ENCODE peak calls at places on chromosomes 1 and 21, in five cellular contexts. R, E, Y, M and I are unnamed samples.

GRCh38 chr1:238690415-238690814 is 696.0 kb upstream of the CHRM3 start:
- DNase-seq in R (no peak), E (no peak), Y (no peak), M (no peak), I (peak)

GRCh38 chr21:43913928-43914327 is 48.9 kb downstream of the AGPAT3 start:
- DNase-seq in R (no peak), E (no peak), Y (no peak), M (peak), I (no peak)

GRCh38 chr1:203326830-203327683 is 21.7 kb downstream of the BTG2 start:
- DNase-seq in R (peak), E (peak), Y (peak), M (peak), I (peak)

GRCh38 chr1:225933072-225933471 is 7.9 kb downstream of the LEFTY2 start:
- DNase-seq in R (no peak), E (no peak), Y (no peak), M (no peak), I (peak)

GRCh38 chr1:44019398-44020044 is 11.7 kb downstream of the SLC6A9 start:
- DNase-seq in R (no peak), E (no peak), Y (no peak), M (no peak), I (no peak)

GRCh38 chr1:8109226-8109625 is 83.1 kb upstream of the ERRFI1 start:
- DNase-seq in R (no peak), E (no peak), Y (no peak), M (no peak), I (no peak)

GRCh38 chr1:27526569-27527222 is 36.7 kb upstream of the WASF2 start:
- DNase-seq in R (no peak), E (no peak), Y (no peak), M (peak), I (no peak)

GRCh38 chr21:29704719-29705118 is 235.1 kb downstream of the GRIK1 start:
- DNase-seq in R (no peak), E (no peak), Y (no peak), M (no peak), I (no peak)

GRCh38 chr1:6911974-6912373 is 126.7 kb downstream of the CAMTA1 start:
- DNase-seq in R (no peak), E (no peak), Y (no peak), M (no peak), I (no peak)

GRCh38 chr1:202968895-202969295 is 1.8 kb upstream of the CYB5R1 start:
- DNase-seq in R (no peak), E (peak), Y (peak), M (peak), I (peak)

GRCh38 chr1:36673207-36673606 is 190.5 kb upstream of the CSF3R start:
- DNase-seq in R (no peak), E (no peak), Y (no peak), M (no peak), I (no peak)

GRCh38 chr1:157087030-157087429 is 12.6 kb downstream of the ETV3L start:
- DNase-seq in R (no peak), E (no peak), Y (no peak), M (no peak), I (no peak)

GRCh38 chr1:177909416-177909815 is 60.4 kb downstream of the SEC16B start:
- DNase-seq in R (no peak), E (no peak), Y (no peak), M (no peak), I (peak)

GRCh38 chr21:45959779-45960390 is 21.7 kb upstream of the COL6A1 start:
- DNase-seq in R (no peak), E (no peak), Y (no peak), M (no peak), I (no peak)

GRCh38 chr1:147580200-147580557 is 38.9 kb downstream of the BCL9 start:
- DNase-seq in R (no peak), E (no peak), Y (no peak), M (no peak), I (no peak)

GRCh38 chr1:21058035-21058793 is 118.5 kb downstream of the EIF4G3 start:
- DNase-seq in R (no peak), E (no peak), Y (no peak), M (no peak), I (no peak)

GRCh38 chr21:28445081-28445830 is 547.4 kb downstream of the LTN1 start:
- DNase-seq in R (no peak), E (no peak), Y (no peak), M (no peak), I (peak)

GRCh38 chr1:160578175-160578693 is 1.1 kb downstream of the CD84 start:
- DNase-seq in R (no peak), E (no peak), Y (no peak), M (peak), I (no peak)
- TF ChIP-seq CTCF in R (no peak), E (no peak), Y (no peak), M (peak), I (no peak)

DNA sequence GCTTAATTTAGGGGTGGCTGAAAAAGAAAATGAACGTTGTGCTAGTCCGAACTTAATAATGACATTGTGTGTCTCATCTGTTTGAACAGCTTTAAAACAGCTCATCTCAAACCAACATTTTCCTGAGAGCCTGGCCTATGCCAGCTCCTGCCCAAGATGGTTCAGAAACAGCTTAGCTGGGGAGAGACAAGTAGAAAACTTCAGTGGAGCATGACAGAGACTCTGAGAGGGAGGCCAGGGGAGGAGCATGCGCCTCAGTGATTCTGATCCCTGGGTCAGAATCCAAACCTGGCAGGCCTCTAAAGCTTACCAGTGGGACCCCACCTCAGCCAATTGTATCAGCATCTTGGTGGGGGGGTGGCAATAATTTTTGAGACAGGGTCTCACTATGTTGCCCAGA is 99.3 kb downstream of the TAS1R2 start:
- DNase-seq in R (no peak), E (no peak), Y (no peak), M (no peak), I (no peak)
- TF ChIP-seq CTCF in R (no peak), E (no peak), Y (no peak), M (no peak), I (no peak)

DNA sequence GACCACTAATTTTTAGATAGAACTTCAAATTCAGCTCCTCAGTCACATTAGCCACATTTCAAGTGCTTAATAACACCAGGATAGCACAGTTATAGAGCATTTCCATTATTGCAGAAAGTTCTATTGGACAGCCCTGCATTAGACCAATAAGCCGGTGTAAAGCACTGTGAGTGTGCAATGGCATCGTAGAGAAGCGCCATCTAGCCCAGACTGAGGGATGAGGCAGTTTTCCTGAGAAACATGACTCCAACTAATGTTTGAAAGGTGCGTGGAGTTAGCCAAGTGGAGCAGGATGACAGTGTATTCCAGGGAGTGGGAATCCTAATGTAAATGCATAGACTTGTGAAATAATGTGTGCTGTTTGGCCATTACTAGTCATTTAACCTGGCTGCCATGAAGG is 7.7 kb downstream of the RPE65 start:
- DNase-seq in R (no peak), E (no peak), Y (no peak), M (no peak), I (no peak)
- TF ChIP-seq CTCF in R (no peak), E (no peak), Y (no peak), M (no peak), I (no peak)

GRCh38 chr1:152497273-152497672 is 13.3 kb upstream of the LCE5A start:
- DNase-seq in R (no peak), E (no peak), Y (no peak), M (no peak), I (peak)
- TF ChIP-seq CTCF in R (no peak), E (no peak), Y (no peak), M (no peak), I (peak)

GRCh38 chr1:143694085-143694484 is 277.7 kb downstream of the FAM72C start:
- DNase-seq in R (no peak), E (no peak), Y (no peak), M (no peak), I (peak)

GRCh38 chr1:143691971-143692529 is 279.7 kb downstream of the FAM72C start:
- DNase-seq in R (no peak), E (no peak), Y (no peak), M (no peak), I (no peak)

GRCh38 chr1:143699115-143699514 is 272.7 kb downstream of the FAM72C start:
- DNase-seq in R (no peak), E (no peak), Y (no peak), M (no peak), I (no peak)

GRCh38 chr1:143699731-143700130 is 272.1 kb downstream of the FAM72C start:
- DNase-seq in R (no peak), E (no peak), Y (no peak), M (no peak), I (no peak)

DNA sequence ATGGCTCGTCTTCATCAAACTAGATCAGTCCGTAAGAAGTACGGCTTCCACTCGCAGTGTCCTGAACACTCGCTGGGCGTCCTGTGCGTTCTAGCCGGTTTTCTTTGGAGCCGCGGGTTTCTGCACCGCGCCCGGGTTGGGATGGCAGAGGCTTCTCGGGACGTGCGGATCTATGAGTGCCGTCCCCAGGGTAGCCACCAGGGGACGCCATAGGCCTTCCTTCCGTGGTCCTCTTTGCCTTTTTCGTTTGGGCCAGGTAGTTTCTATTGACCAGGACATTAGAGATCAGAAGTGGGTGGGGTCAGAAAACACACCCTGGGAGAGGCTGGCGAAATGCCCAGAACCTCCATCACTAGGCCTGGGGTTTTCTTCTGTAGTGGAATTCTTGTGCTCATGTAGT is 273.8 kb downstream of the FAM72C start:
- DNase-seq in R (peak), E (no peak), Y (no peak), M (peak), I (peak)
- TF ChIP-seq CTCF in R (peak), E (no peak), Y (no peak), M (peak), I (peak)

DNA sequence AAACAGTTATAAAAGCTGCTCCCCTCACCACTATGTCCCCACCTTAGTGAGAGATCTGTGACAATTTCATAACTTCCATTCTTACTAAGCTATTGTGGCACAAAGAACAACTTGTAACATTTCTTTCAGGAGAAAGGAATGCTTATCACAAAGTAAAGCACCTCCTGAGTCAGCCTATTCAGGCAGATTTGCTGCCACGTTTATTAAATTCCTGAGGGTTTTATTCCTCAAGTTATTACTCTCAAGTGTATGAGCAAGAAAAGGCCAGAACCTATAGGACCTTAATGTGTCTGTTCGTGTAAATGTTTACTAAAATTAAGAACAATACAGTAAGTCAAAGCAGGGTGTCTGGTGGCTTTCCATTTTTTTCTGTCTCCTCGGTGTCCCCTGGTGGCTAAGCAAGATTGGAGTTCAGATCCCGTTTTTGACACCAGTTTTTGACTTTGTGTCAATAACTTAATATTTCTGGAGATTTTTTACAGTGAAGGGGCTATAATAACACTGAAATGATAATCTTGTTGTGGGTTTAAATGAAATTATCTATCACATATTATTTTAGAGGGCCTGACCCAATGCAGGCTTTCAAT is 1539.6 kb downstream of the BRINP3 start:
- DNase-seq in R (no peak), E (no peak), Y (no peak), M (no peak), I (no peak)
- TF ChIP-seq CTCF in R (no peak), E (peak), Y (no peak), M (no peak), I (peak)

GRCh38 chr1:45685308-45686080 is 839 bp downstream of the GPBP1L1 start:
- DNase-seq in R (no peak), E (no peak), Y (no peak), M (no peak), I (peak)
- TF ChIP-seq CTCF in R (no peak), E (no peak), Y (no peak), M (no peak), I (no peak)

DNA sequence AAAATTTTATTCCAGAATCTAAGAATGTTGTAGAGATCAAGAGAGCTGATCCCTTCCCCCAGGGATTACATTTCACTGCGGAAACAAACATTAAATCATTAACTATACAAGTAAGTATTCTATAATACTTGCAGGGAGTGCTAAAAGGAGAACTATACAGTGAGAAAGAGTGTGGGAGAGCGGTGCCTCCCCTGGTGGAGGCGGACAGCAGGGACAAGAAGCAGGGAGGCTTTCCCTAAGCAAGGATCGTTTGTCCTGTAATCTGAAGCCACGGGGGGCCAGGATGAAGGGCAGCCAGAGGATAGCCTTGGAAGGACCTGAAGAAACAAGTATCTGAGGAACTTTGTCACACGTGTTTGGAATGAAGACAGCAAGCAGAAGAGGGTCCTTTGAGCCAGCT is 40.1 kb downstream of the SLC9C2 start:
- DNase-seq in R (no peak), E (peak), Y (no peak), M (no peak), I (no peak)
- TF ChIP-seq CTCF in R (no peak), E (no peak), Y (no peak), M (no peak), I (peak)

DNA sequence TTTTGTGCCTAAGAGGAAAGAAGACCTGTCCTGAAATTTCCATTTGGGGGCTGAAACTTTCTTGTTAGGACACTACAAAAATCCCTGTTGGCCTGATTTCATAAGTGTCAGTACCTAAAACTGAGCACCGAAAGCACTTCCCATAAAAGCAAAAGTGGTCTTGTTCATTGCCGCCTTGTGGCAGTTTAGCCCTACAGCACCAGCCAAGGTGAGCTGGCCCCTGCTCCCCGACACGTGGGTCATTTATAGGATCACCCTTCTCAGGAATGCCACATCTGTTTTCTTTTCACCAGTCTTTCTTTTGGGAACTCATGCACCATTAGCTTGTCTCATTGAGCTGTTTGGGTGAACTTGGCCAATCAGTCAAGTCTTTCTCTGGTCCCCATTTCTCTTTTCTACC is 155.8 kb upstream of the KAZN start:
- DNase-seq in R (no peak), E (no peak), Y (no peak), M (no peak), I (no peak)
- TF ChIP-seq CTCF in R (no peak), E (no peak), Y (no peak), M (no peak), I (no peak)